ENCODE peak calls at places on chromosomes 5 and 9, in six cellular contexts. C, K, S, U, M and B are unnamed samples.

GRCh38 chr5:8184455-8185063 is 315.6 kb downstream of the MTRR start:
- DNase-seq in K (peak; percentile 51), U (no peak), C (no peak), M (no peak), S (no peak), B (no peak)

GRCh38 chr5:161420526-161420925 is 126.0 kb downstream of the GABRB2 start:
- DNase-seq in K (no peak), M (no peak), C (no peak), S (no peak), U (no peak), B (no peak)

GRCh38 chr9:126676685-126677143 is 63.0 kb downstream of the LMX1B start:
- DNase-seq in M (no peak), S (no peak), K (no peak), U (no peak), C (peak; percentile 67), B (no peak)

GRCh38 chr9:935348-935965 is 41.0 kb upstream of the DMRT3 start:
- DNase-seq in M (no peak), K (no peak), S (no peak), U (peak; percentile 62), C (no peak), B (no peak)

GRCh38 chr5:170137694-170138214 is 32.1 kb downstream of the FOXI1 start:
- DNase-seq in S (no peak), U (no peak), M (no peak), K (no peak), C (no peak), B (no peak)

GRCh38 chr5:172370648-172371248 is 83.6 kb downstream of the SH3PXD2B start:
- DNase-seq in M (no peak), C (no peak), S (no peak), U (no peak), K (peak; percentile 37), B (no peak)

GRCh38 chr9:129794549-129794948 is 8.4 kb upstream of the TOR1B start:
- DNase-seq in S (no peak), K (no peak), C (no peak), U (no peak), M (no peak), B (no peak)

GRCh38 chr5:103019804-103020203 is 100.1 kb downstream of the GIN1 start:
- DNase-seq in C (no peak), M (no peak), K (no peak), U (no peak), S (no peak), B (no peak)

GRCh38 chr5:73155541-73156222 is 17.3 kb upstream of the TMEM174 start:
- DNase-seq in K (no peak), S (no peak), M (no peak), U (no peak), C (no peak), B (no peak)

GRCh38 chr5:40198736-40199135 is 481.0 kb upstream of the PTGER4 start:
- DNase-seq in S (no peak), M (no peak), C (no peak), U (no peak), K (no peak), B (no peak)